ENCODE peak calls at places on chromosomes 6 and 20, in five cellular contexts. Z is suprapubic skin, X is ovary, N is uterus, Y is stomach. G is an unnamed sample.
A peak's percentile ranks its signal among the peaks of the same experiment; 100 is the strongest.

GRCh38 chr6:90256698-90257485 is 39.8 kb downstream of the BACH2 start:
- DNase-seq in Z (no peak), X (no peak), N (no peak), Y (no peak), G (no peak)

GRCh38 chr6:26553264-26553738 is 15.1 kb downstream of the HMGN4 start:
- DNase-seq in Z (no peak), X (peak; percentile 80), N (peak; percentile 76), Y (peak; percentile 72), G (no peak)

GRCh38 chr6:107977283-107977682 is 19.3 kb upstream of the SEC63 start:
- DNase-seq in Z (no peak), X (no peak), N (no peak), Y (no peak), G (no peak)

GRCh38 chr6:57094689-57095088 is 4.7 kb downstream of the ZNF451 start:
- DNase-seq in Z (no peak), X (no peak), N (no peak), Y (no peak), G (no peak)

GRCh38 chr6:42774201-42774600 is 7.7 kb upstream of the BICRAL start:
- DNase-seq in Z (no peak), X (no peak), N (no peak), Y (no peak), G (no peak)

GRCh38 chr6:9537381-9537780 is 877.5 kb downstream of the TFAP2A start:
- DNase-seq in Z (no peak), X (no peak), N (no peak), Y (no peak), G (no peak)

GRCh38 chr6:6605873-6606272 is 17.4 kb downstream of the LY86 start:
- DNase-seq in Z (no peak), X (no peak), N (no peak), Y (no peak), G (no peak)

GRCh38 chr6:3057063-3057462 is 11.2 kb upstream of the RIPK1 start:
- DNase-seq in Z (no peak), X (no peak), N (no peak), Y (no peak), G (no peak)

GRCh38 chr6:111922454-111923297 is 49.4 kb upstream of the FYN start:
- DNase-seq in Z (no peak), X (no peak), N (no peak), Y (no peak), G (no peak)

GRCh38 chr6:41655706-41656668 is 17.7 kb downstream of the MDFI start:
- DNase-seq in Z (no peak), X (no peak), N (no peak), Y (no peak), G (peak; percentile 68)

GRCh38 chr20:12528591-12529041 is 480.2 kb upstream of the SPTLC3 start:
- DNase-seq in Z (no peak), X (no peak), N (no peak), Y (no peak), G (no peak)

GRCh38 chr6:53107091-53107490 is 41.5 kb downstream of the GCM1 start:
- DNase-seq in Z (no peak), X (no peak), N (no peak), Y (no peak), G (no peak)

GRCh38 chr20:45436732-45437485 is 21.0 kb downstream of the PIGT start:
- DNase-seq in Z (peak; percentile 95), X (peak; percentile 89), N (peak; percentile 91), Y (peak; percentile 94), G (peak; percentile 94)

GRCh38 chr20:47989957-47990356 is 204.7 kb upstream of the SULF2 start:
- DNase-seq in Z (no peak), X (no peak), N (no peak), Y (no peak), G (no peak)

GRCh38 chr6:145964948-145965366 is 799 bp upstream of the SHPRH start:
- DNase-seq in Z (no peak), X (no peak), N (no peak), Y (no peak), G (no peak)

GRCh38 chr6:116439572-116439971 is 21.6 kb upstream of the CALHM6 start:
- DNase-seq in Z (no peak), X (no peak), N (no peak), Y (no peak), G (no peak)

GRCh38 chr6:49906511-49906910 is 40.2 kb upstream of the CRISP1 start:
- DNase-seq in Z (no peak), X (no peak), N (no peak), Y (no peak), G (no peak)

GRCh38 chr6:169383265-169383664 is 129.6 kb upstream of the THBS2 start:
- DNase-seq in Z (no peak), X (no peak), N (no peak), Y (no peak), G (no peak)

GRCh38 chr20:57653910-57654309 is 33.7 kb upstream of the ZBP1 start:
- DNase-seq in Z (peak; percentile 55), X (no peak), N (peak; percentile 14), Y (no peak), G (no peak)

GRCh38 chr20:56781108-56781739 is 152.1 kb downstream of the TFAP2C start:
- DNase-seq in Z (peak; percentile 87), X (no peak), N (no peak), Y (no peak), G (no peak)

GRCh38 chr20:38825901-38826625 is 20.6 kb downstream of the PPP1R16B start:
- DNase-seq in Z (no peak), X (no peak), N (no peak), Y (no peak), G (no peak)

GRCh38 chr6:3750324-3751018 is 1.0 kb downstream of the PXDC1 start:
- DNase-seq in Z (peak; percentile 96), X (peak; percentile 86), N (peak; percentile 87), Y (peak; percentile 87), G (peak; percentile 96)

GRCh38 chr6:150403458-150404245 is 34.8 kb downstream of the IYD start:
- DNase-seq in Z (no peak), X (no peak), N (no peak), Y (no peak), G (no peak)

DNA sequence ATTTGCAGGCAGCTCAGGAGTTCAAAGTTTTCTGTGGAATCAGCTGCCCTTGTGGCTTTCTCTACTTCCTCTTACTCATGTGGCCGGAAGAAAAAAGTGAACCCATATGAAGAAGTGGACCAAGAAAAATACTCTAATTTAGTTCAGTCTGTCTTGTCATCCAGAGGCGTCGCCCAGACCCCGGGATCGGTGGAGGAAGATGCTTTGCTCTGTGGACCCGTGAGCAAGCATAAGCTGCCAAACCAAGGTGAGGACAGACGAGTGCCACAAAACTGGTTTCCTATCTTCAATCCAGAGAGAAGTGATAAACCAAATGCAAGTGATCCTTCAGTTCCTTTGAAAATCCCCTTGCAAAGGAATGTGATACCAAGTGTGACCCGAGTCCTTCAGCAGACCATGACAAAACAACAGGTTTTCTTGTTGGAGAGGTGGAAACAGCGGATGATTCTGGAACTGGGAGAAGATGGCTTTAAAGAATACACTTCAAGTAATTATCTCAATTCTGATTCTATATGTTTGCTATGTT is 1.1 kb downstream of the MGME1 start:
- DNase-seq in Z (no peak), X (no peak), N (no peak), Y (no peak), G (no peak)
- TF ChIP-seq POLR2A in Z (no peak), X (no peak), N (no peak), Y (no peak), G (peak; percentile 63)

GRCh38 chr20:1267809-1268374 is 1.8 kb downstream of the SNPH start:
- DNase-seq in Z (no peak), X (no peak), N (no peak), Y (no peak), G (no peak)

GRCh38 chr20:1265916-1266166 is 253 bp upstream of the SNPH start:
- DNase-seq in Z (no peak), X (no peak), N (no peak), Y (no peak), G (no peak)

GRCh38 chr20:1266167-1266973 is at the start of gene SNPH:
- DNase-seq in Z (no peak), X (peak; percentile 71), N (peak; percentile 85), Y (peak; percentile 77), G (peak; percentile 93)

GRCh38 chr20:1265226-1265915 is 723 bp upstream of the SNPH start:
- DNase-seq in Z (no peak), X (no peak), N (no peak), Y (no peak), G (no peak)

GRCh38 chr20:1267161-1267560 is 1.1 kb downstream of the SNPH start:
- DNase-seq in Z (no peak), X (no peak), N (no peak), Y (no peak), G (no peak)
- H3K4me3 ChIP-seq in Z (peak overlapping the region; percentile 92), X (peak overlapping the region; percentile 59), N (peak overlapping the region; percentile 69), Y (peak overlapping the region; percentile 99), G (peak overlapping the region; percentile 66)

GRCh38 chr6:143060354-143060805 is 309 bp upstream of the AIG1 start:
- DNase-seq in Z (peak; percentile 94), X (peak; percentile 88), N (peak; percentile 73), Y (peak; percentile 80), G (peak; percentile 96)
- TF ChIP-seq POLR2A in Z (no peak), X (peak; percentile 69), N (peak; percentile 62), Y (no peak), G (peak; percentile 94)

GRCh38 chr20:62772618-62772993 is 23.7 kb upstream of the MRGBP start:
- DNase-seq in Z (no peak), X (no peak), N (no peak), Y (no peak), G (no peak)
- H3K4me3 ChIP-seq in Z (no peak overlapping the region), X (no peak overlapping the region), N (no peak overlapping the region), Y (no peak overlapping the region), G (no peak overlapping the region)

DNA sequence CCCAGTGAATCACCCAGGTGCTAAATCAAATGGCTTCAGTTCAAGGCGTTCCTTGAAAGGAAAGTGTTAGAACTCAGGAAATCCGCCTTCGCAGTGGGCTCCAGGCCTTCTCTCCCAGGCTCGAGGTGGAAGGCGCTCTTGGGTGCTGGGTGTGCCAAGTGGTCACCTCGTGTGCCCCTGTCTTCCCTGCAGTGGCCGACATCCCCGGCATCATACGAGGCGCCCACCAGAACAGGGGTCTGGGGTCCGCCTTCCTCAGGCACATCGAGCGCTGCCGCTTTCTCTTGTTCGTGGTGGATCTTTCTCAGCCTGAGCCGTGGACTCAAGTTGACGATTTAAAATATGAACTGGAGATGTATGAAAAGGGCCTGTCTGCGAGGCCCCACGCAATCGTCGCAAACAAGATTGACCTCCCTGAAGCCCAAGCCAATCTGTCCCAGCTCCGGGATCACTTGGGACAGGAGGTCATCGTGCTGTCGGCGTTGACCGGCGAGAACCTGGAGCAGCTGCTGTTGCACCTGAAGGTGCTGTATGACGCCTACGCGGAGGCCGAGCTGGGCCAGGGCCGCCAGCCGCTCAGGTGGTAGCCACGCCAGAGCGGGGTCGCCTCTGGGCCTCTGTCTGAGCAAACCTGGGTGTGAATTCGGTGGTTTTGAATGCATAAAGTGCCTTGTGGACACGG is 17.8 kb downstream of the MTG2 start:
- DNase-seq in Z (no peak), X (no peak), N (no peak), Y (no peak), G (peak; percentile 70)
- TF ChIP-seq POLR2A in Z (no peak), X (no peak), N (no peak), Y (no peak), G (no peak)

DNA sequence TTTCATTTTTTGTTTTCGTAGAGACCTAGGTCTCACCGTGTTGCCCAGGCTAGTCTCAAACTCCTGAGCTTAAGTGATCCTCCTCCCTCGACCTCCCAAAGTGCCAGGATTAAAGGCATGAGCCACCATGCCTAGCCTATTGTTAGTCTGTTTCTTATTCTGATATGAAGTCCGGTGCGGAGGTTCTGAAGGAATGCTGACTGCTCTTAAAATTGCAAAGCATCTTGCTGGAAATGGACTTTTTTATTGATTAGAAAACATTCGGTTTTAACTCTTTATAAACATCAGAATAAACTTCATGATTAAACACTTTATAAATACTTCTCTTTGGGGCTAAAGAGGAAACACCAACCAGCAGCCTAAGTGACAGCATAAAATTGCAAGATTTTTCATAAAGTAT is 3.2 kb downstream of the TNFAIP3 start:
- DNase-seq in Z (no peak), X (no peak), N (no peak), Y (no peak), G (no peak)
- H3K4me3 ChIP-seq in Z (peak overlapping the region; percentile 97), X (peak overlapping the region; percentile 93), N (peak overlapping the region; percentile 84), Y (peak overlapping the region; percentile 76), G (peak overlapping the region; percentile 80)

G was measured in upper lobe of left lung.